ENCODE peak calls at places on chromosomes 2 and 18, in six cellular contexts. Q is GM23338, V is prostate gland, T is HCT116, U is HL-60, R is spleen. A is an unnamed sample.

GRCh38 chr2:42959148-42959992 is 167.0 kb upstream of the HAAO start:
- DNase-seq in R (no peak), T (no peak), U (no peak), V (no peak), Q (no peak), A (no peak)

GRCh38 chr2:188721231-188721630 is 252.9 kb upstream of the COL3A1 start:
- DNase-seq in R (no peak), T (no peak), V (no peak), Q (no peak), U (no peak), A (no peak)

GRCh38 chr2:78814331-78814986 is 211.0 kb upstream of the REG3G start:
- DNase-seq in V (no peak), U (no peak), Q (no peak), T (no peak), R (no peak), A (no peak)

GRCh38 chr2:127063701-127064590 is 43.0 kb downstream of the BIN1 start:
- DNase-seq in V (no peak), T (no peak), R (no peak), Q (no peak), U (no peak), A (no peak)

GRCh38 chr18:40413160-40413559 is 1541.9 kb upstream of the PIK3C3 start:
- DNase-seq in T (no peak), R (no peak), V (no peak), U (no peak), Q (peak; percentile 69), A (no peak)

GRCh38 chr2:168851674-168852320 is 38.4 kb downstream of the SPC25 start:
- DNase-seq in R (no peak), T (peak; percentile 29), U (no peak), V (no peak), Q (no peak), A (no peak)

GRCh38 chr2:215982465-215982875 is 30.9 kb downstream of the MREG start:
- DNase-seq in V (peak; percentile 33), U (no peak), T (peak; percentile 62), R (no peak), Q (no peak), A (no peak)

GRCh38 chr2:171025199-171025598 is 96.1 kb downstream of the GORASP2 start:
- DNase-seq in U (no peak), Q (no peak), R (no peak), V (no peak), T (no peak), A (no peak)

GRCh38 chr2:27442282-27442980 is at the start of gene KRTCAP3:
- DNase-seq in T (peak; percentile 42), V (peak; percentile 81), U (no peak), R (peak; percentile 88), Q (peak; percentile 96), A (no peak)

GRCh38 chr2:118437501-118437900 is 349.2 kb downstream of the INSIG2 start:
- DNase-seq in U (no peak), R (no peak), Q (no peak), T (no peak), V (no peak), A (no peak)

GRCh38 chr2:10303634-10304378 is 1.1 kb downstream of the HPCAL1 start:
- DNase-seq in U (no peak), R (peak; percentile 92), V (no peak), T (no peak), Q (peak; percentile 65), A (no peak)

GRCh38 chr2:186755066-186755465 is 61.2 kb downstream of the FAM171B start:
- DNase-seq in U (no peak), R (no peak), V (no peak), Q (no peak), T (no peak), A (no peak)

GRCh38 chr2:120759543-120760331 is 24.1 kb downstream of the GLI2 start:
- DNase-seq in U (no peak), R (peak; percentile 51), T (no peak), Q (peak; percentile 51), V (no peak), A (peak; percentile 49)

GRCh38 chr2:160125828-160126227 is 63.4 kb upstream of the PLA2R1 start:
- DNase-seq in U (no peak), V (no peak), T (no peak), R (no peak), Q (peak; percentile 21), A (no peak)

GRCh38 chr2:239853121-239853520 is 172.0 kb downstream of the NDUFA10 start:
- DNase-seq in T (no peak), V (no peak), R (no peak), Q (no peak), U (no peak), A (no peak)

GRCh38 chr2:157246212-157247067 is 11.1 kb upstream of the GALNT5 start:
- DNase-seq in R (no peak), Q (peak; percentile 67), T (peak; percentile 58), V (no peak), U (no peak), A (no peak)

GRCh38 chr2:127479219-127479825 is 47.0 kb downstream of the IWS1 start:
- DNase-seq in Q (peak; percentile 90), R (no peak), V (no peak), T (peak; percentile 34), U (peak; percentile 14), A (no peak)

GRCh38 chr2:20397811-20398447 is 47.3 kb upstream of the PUM2 start:
- DNase-seq in T (no peak), U (no peak), V (no peak), R (no peak), Q (no peak), A (no peak)

GRCh38 chr18:9741821-9742541 is 33.9 kb downstream of the RAB31 start:
- DNase-seq in R (peak; percentile 69), U (no peak), Q (peak; percentile 74), V (no peak), T (no peak), A (peak; percentile 73)

GRCh38 chr2:23283653-23284052 is 101.3 kb upstream of the KLHL29 start:
- DNase-seq in R (no peak), Q (no peak), V (no peak), T (no peak), U (no peak), A (no peak)

GRCh38 chr18:13279181-13280065 is 60.9 kb downstream of the LDLRAD4 start:
- DNase-seq in Q (no peak), U (no peak), R (no peak), T (no peak), V (no peak), A (no peak)

GRCh38 chr2:19786408-19787058 is 115.2 kb downstream of the TTC32 start:
- DNase-seq in R (no peak), T (no peak), V (no peak), U (no peak), Q (no peak), A (no peak)

GRCh38 chr2:219728993-219729487 is 101.6 kb downstream of the SLC4A3 start:
- DNase-seq in T (no peak), U (no peak), Q (no peak), V (no peak), R (no peak), A (no peak)

GRCh38 chr2:73877071-73877802 is 15.6 kb upstream of the ACTG2 start:
- DNase-seq in V (peak; percentile 56), U (peak; percentile 66), Q (no peak), T (no peak), R (no peak), A (no peak)

GRCh38 chr2:128727914-128728313 is 409.2 kb upstream of the HS6ST1 start:
- DNase-seq in R (no peak), T (no peak), Q (no peak), V (no peak), U (peak; percentile 55), A (no peak)

GRCh38 chr2:101657787-101658186 is 39.7 kb upstream of the MAP4K4 start:
- DNase-seq in U (no peak), R (no peak), Q (peak; percentile 55), V (no peak), T (no peak), A (no peak)

GRCh38 chr18:6039055-6039454 is 143.7 kb upstream of the TMEM200C start:
- DNase-seq in Q (no peak), V (no peak), T (no peak), R (no peak), U (no peak), A (no peak)

GRCh38 chr2:4635289-4635688 is 931.9 kb downstream of the DCDC2C start:
- DNase-seq in T (no peak), Q (no peak), U (no peak), R (no peak), V (no peak), A (no peak)

GRCh38 chr18:11660691-11661090 is 28.4 kb upstream of the GNAL start:
- DNase-seq in V (no peak), Q (no peak), T (no peak), U (no peak), R (no peak), A (no peak)

GRCh38 chr18:21053127-21053526 is 58.5 kb downstream of the ROCK1 start:
- DNase-seq in T (no peak), V (no peak), R (no peak), U (no peak), Q (no peak), A (no peak)
- TF ChIP-seq POLR2AphosphoS5 in T (no peak), V (no peak), R (no peak), U (no peak), Q (no peak), A (no peak)

GRCh38 chr2:65294701-65295100 is 67.1 kb downstream of the ACTR2 start:
- DNase-seq in Q (no peak), R (no peak), V (no peak), T (no peak), U (no peak), A (no peak)
- H3K27ac ChIP-seq in Q (no peak overlapping the region), R (no peak overlapping the region), V (no peak overlapping the region), T (no peak overlapping the region), U (no peak overlapping the region), A (no peak overlapping the region)

GRCh38 chr2:66575625-66576371 is 140.9 kb downstream of the MEIS1 start:
- DNase-seq in Q (peak; percentile 61), U (no peak), R (peak; percentile 76), T (no peak), V (no peak), A (peak; percentile 67)
- TF ChIP-seq POLR2AphosphoS5 in Q (no peak), U (no peak), R (peak; percentile 71), T (no peak), V (peak; percentile 2), A (no peak)

DNA sequence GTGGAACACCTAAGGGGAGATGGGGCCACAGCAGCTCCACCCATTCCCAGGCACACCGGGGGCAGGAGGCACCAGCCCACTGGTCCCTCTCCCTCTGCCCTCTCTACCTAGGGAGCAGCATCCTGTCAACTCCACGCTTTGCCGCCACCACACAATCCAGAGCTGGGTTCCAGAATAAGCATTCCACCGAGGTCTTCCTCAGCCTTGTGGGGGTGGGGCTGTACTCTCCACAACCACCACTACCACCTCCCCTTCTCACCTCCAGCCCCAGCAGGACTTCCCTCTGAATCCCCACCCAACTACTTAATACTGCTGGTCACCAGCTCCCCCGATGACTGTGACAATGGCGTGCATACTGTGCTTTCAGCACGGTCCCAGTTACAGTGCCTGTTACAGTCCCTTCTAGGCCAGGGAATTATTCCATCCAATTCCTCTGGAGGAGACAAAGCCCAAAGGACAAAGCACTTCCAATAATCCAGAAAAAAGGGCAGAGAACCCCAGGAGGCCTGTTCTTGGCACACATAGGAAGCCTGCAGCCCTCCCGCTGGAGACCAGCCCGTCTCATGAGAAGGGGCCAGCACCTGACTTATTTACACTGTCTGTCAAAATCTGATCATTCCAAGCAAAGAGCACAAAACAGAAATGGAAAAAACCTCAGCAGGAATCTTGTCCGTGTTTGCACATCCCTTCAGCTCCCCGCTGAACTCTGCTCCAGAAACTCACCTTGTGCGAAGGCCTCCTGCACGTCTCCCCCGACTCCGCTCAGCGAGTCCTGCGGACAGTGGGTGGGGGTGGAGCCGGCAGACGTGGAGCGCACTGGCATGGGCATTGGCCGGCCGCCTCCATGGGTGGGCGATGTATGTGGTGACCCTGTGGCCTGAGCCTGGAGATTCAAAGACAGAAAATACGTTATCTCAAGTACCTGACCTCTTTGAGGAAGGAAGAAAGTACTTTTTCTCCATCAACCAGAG is 46.0 kb upstream of the DNMT3A start:
- DNase-seq in U (no peak), R (no peak), Q (no peak), V (no peak), T (no peak), A (no peak)
- H3K27ac ChIP-seq in U (no peak overlapping the region), R (no peak overlapping the region), Q (no peak overlapping the region), V (no peak overlapping the region), T (no peak overlapping the region), A (no peak overlapping the region)